ENCODE peak calls at places on chromosomes 4 and X, in five cellular contexts. J is GM23248, M is cardiac muscle cell, D is HCT116, Z is tibial artery. Q is an unnamed sample.

GRCh38 chr4:168540086-168540864 is 43.4 kb downstream of the PALLD start:
- DNase-seq in J (peak), M (peak), D (peak), Z (no peak), Q (peak)

GRCh38 chr4:140893939-140894338 is 137.8 kb upstream of the TBC1D9 start:
- DNase-seq in J (peak), M (no peak), D (no peak), Z (no peak), Q (peak)

GRCh38 chr4:182917182-182918043 is at the start of gene DCTD:
- DNase-seq in J (peak), M (peak), D (no peak), Z (peak), Q (no peak)

GRCh38 chr4:14280567-14280966 is 653.0 kb upstream of the BOD1L1 start:
- DNase-seq in J (no peak), M (no peak), D (no peak), Z (no peak), Q (no peak)

GRCh38 chr4:71009091-71009490 is 15.6 kb downstream of the DCK start:
- DNase-seq in J (peak), M (no peak), D (no peak), Z (no peak), Q (no peak)

GRCh38 chrX:2497961-2498780 is 2.6 kb downstream of the DHRSX start:
- DNase-seq in J (peak), M (peak), D (no peak), Z (peak), Q (no peak)

GRCh38 chr4:153639556-153640475 is 44.3 kb upstream of the TLR2 start:
- DNase-seq in J (no peak), M (no peak), D (no peak), Z (no peak), Q (no peak)

GRCh38 chrX:50812995-50813842 is 775 bp downstream of the SHROOM4 start:
- DNase-seq in J (peak), M (peak), D (no peak), Z (peak), Q (no peak)

GRCh38 chr4:1305781-1306455 is 16.2 kb downstream of the MAEA start:
- DNase-seq in J (no peak), M (no peak), D (peak), Z (no peak), Q (no peak)

GRCh38 chrX:17635231-17635630 is 102.1 kb upstream of the SCML1 start:
- DNase-seq in J (no peak), M (peak), D (no peak), Z (no peak), Q (no peak)

GRCh38 chrX:107721966-107722707 is 53.5 kb downstream of the TSC22D3 start:
- DNase-seq in J (no peak), M (no peak), D (no peak), Z (no peak), Q (no peak)

GRCh38 chr4:185513489-185514181 is 21.7 kb downstream of the PDLIM3 start:
- DNase-seq in J (no peak), M (no peak), D (no peak), Z (no peak), Q (no peak)

GRCh38 chr4:140952709-140953108 is 180.6 kb downstream of the RNF150 start:
- DNase-seq in J (peak), M (no peak), D (no peak), Z (no peak), Q (no peak)

GRCh38 chr4:72418458-72418857 is 150.6 kb downstream of the ADAMTS3 start:
- DNase-seq in J (peak), M (no peak), D (no peak), Z (no peak), Q (peak)

GRCh38 chrX:119942831-119943184 is 743 bp downstream of the NKAP start:
- DNase-seq in J (peak), M (no peak), D (no peak), Z (no peak), Q (no peak)

GRCh38 chr4:31362756-31363155 is 642.6 kb downstream of the PCDH7 start:
- DNase-seq in J (no peak), M (no peak), D (no peak), Z (no peak), Q (no peak)

GRCh38 chr4:76688737-76689078 is 209.2 kb downstream of the SOWAHB start:
- DNase-seq in J (peak), M (no peak), D (no peak), Z (no peak), Q (no peak)

DNA sequence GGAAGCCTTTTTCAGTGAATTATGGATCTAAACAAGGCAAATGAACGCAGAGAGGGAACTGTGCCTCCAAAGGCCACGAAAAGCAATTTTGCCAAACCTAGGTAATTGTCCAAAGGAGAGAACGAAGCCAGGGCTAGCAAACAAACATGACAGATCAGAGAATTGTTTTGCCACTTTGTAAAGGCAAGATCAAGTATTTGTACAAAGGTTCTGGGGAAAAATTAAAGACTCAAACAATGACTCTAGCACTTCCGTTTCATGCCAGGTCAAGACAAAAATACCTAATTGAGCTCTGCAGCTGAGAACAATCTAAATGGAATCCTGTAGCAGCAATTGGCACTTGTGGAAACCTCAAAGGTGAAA is 8.5 kb downstream of the RBM47 start:
- DNase-seq in J (no peak), M (no peak), D (no peak), Z (no peak), Q (no peak)
- H3K27ac ChIP-seq in J (peak), M (no peak), D (peak), Z (no peak), Q (no peak)

GRCh38 chrX:31209005-31209612 is 137.3 kb upstream of the FTHL17 start:
- DNase-seq in J (no peak), M (no peak), D (no peak), Z (no peak), Q (no peak)
- H3K4me3 ChIP-seq in J (no peak), M (no peak), D (no peak), Z (no peak), Q (no peak)

DNA sequence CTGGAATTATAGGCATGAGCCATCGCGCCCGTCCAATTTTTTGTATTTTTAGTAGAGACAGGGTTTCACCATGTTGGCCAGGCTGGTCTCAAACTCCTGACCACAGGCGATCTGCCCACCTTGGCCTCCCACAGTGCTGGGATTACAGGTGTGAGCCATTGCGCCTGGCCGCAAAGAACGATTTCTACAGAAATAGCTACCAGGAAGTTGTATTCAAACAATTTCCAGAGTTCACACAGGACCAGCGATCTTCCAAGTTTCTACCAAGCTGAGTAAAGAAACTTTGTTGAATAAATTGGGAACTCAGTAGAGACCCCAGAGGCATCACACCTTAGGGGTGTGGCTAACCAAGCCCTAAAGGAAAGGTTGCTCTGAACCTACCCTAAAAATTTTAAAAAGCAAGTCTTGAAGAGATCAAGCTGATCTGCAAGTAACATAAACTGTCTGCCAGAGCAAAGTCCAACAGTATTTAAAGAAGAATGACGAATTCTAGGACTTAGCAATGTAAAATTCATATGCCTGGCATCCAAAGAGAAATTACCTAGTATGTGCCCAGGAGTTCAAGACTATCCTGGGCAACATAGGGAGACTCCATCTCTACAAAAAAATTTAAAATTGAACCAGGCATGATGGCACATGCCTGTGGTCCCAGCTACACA is 48.4 kb upstream of the USP9X start:
- DNase-seq in J (no peak), M (no peak), D (no peak), Z (no peak), Q (no peak)
- H3K27ac ChIP-seq in J (no peak), M (no peak), D (no peak), Z (no peak), Q (no peak)

GRCh38 chr4:174283507-174284180 is at the start of the genes CEP44 and FBXO8:
- DNase-seq in J (peak), M (peak), D (peak), Z (peak), Q (peak)
- H3K4me3 ChIP-seq in J (peak), M (peak), D (peak), Z (peak), Q (peak)

DNA sequence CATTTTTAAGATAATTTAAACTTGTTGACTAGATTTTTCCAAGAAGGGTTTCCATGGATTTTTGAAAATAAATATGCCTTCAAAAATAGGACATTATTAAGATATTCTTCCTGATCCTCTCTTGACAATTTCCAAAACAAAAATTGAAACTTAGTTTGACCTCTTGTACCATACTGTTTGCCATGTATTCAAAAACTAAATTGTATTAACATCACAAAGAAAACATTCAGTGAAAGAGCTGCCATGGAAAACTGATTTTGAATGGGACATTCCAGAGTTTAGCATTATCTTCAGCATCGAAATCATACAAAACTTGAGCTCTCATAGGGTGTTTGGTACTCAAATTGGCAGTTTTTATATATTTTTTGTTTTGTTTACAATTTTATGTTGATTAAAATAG is 68.0 kb upstream of the HPGD start:
- DNase-seq in J (no peak), M (no peak), D (no peak), Z (no peak), Q (no peak)
- H3K27ac ChIP-seq in J (no peak), M (no peak), D (no peak), Z (no peak), Q (no peak)

DNA sequence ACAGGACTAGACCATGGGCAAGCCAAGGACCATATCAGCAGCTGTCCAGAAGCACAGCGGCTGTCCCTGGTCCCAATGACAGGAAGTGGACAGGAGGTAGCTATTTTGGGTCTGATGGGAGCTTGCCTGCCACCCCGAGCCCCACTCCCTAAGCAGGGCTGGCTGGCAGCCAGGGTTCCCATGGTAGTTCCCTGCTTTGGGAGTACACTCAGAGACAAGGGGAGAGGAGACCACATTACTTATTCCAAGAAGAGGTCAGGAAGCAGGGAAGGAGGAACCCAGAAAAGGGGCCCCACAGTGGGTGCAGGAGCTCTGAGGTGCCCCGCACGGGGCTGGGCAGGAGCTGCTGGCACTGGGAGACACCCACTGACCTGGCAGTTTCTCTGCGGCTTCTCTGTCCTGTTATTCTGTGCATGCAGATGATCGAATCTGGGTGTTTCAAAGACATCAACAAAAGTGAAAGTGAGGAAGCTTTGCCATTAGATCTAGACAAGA is 36.3 kb downstream of the HTT-AS start:
- DNase-seq in J (peak), M (peak), D (no peak), Z (peak), Q (no peak)
- H3K4me3 ChIP-seq in J (peak), M (no peak), D (no peak), Z (peak), Q (peak)

Q was measured in AG04450.